ENCODE peak calls at places on chromosomes 11 and 22, in four cellular contexts. N, D, Y and X are unnamed samples.

GRCh38 chr11:67281552-67282150 is 7.5 kb upstream of the ANKRD13D start:
- DNase-seq in N (no peak), D (no peak), Y (no peak), X (no peak)

GRCh38 chr11:8671242-8671641 is 11.2 kb downstream of the TRIM66 start:
- DNase-seq in N (peak; percentile 77), D (no peak), Y (no peak), X (no peak)

GRCh38 chr22:46328066-46328465 is 7.4 kb upstream of the TRMU start:
- DNase-seq in N (no peak), D (no peak), Y (no peak), X (no peak)

GRCh38 chr11:73650400-73650799 is 4.0 kb downstream of the PLEKHB1 start:
- DNase-seq in N (no peak), D (no peak), Y (no peak), X (no peak)

GRCh38 chr11:79098096-79098495 is 342.7 kb downstream of the TENM4 start:
- DNase-seq in N (no peak), D (no peak), Y (no peak), X (no peak)

GRCh38 chr22:26476705-26477340 is 6.8 kb downstream of the HPS4 start:
- DNase-seq in N (no peak), D (no peak), Y (no peak), X (no peak)

GRCh38 chr11:130737866-130738431 is 178.3 kb downstream of the SNX19 start:
- DNase-seq in N (no peak), D (no peak), Y (no peak), X (no peak)

GRCh38 chr11:67303132-67303988 is at the start of gene SSH3:
- DNase-seq in N (peak; percentile 46), D (peak; percentile 42), Y (no peak), X (no peak)

GRCh38 chr11:34427171-34427805 is 11.4 kb upstream of the CAT start:
- DNase-seq in N (no peak), D (no peak), Y (no peak), X (peak; percentile 57)

GRCh38 chr22:43162412-43163150 is 11.2 kb downstream of the TSPO start:
- DNase-seq in N (no peak), D (no peak), Y (no peak), X (no peak)

GRCh38 chr22:42344391-42344861 is 74.0 kb upstream of the TCF20 start:
- DNase-seq in N (no peak), D (no peak), Y (no peak), X (no peak)

GRCh38 chr22:25067851-25068421 is 115.4 kb downstream of the KIAA1671 start:
- DNase-seq in N (no peak), D (no peak), Y (no peak), X (no peak)
- TF ChIP-seq EGR1 in N (no peak), D (no peak), Y (no peak), X (no peak)

GRCh38 chr22:29700949-29701927 is 18.6 kb upstream of the CABP7 start:
- DNase-seq in N (no peak), D (peak; percentile 51), Y (no peak), X (peak; percentile 33)
- TF ChIP-seq EGR1 in N (no peak), D (no peak), Y (no peak), X (no peak)

GRCh38 chr11:59983212-59983611 is 19.4 kb downstream of the OOSP4A start:
- DNase-seq in N (no peak), D (no peak), Y (no peak), X (no peak)
- TF ChIP-seq EGR1 in N (no peak), D (no peak), Y (no peak), X (no peak)

GRCh38 chr11:124762077-124762623 is at the start of gene ESAM:
- DNase-seq in N (no peak), D (no peak), Y (no peak), X (peak; percentile 94)

GRCh38 chr11:124761301-124762021 is 629 bp downstream of the ESAM start:
- DNase-seq in N (no peak), D (no peak), Y (no peak), X (no peak)

GRCh38 chr11:124760806-124761205 is 1.3 kb downstream of the ESAM start:
- DNase-seq in N (no peak), D (no peak), Y (no peak), X (no peak)

GRCh38 chr11:124763156-124763947 is 1.3 kb upstream of the ESAM start:
- DNase-seq in N (no peak), D (peak; percentile 61), Y (no peak), X (peak; percentile 87)

DNA sequence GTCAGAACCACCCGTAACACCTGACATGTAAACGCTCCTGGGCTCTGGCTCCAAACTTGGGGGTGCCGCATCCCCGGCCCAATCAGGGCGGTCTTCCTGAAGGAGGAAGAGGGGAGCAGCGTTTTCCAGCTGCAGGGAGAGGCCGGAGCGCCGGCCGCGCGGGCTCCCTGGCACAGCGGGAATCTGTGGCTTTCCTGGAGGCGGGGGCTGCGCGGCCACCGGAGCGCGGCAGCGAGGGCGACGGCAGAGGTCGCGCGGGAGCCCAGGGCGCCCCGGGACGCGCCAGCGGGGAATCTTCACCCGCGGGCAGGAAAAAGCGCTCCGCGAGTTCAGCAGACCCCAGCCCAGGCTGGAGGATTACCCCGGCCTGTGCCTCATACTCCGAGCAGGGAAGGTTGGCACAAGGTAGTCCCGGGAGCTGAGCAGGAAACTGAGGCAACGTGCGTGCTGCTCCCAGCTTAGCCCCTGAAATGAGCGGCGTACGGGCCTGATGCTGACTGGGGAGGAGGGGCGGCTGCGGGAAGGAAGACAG is 600 bp upstream of the ESAM start:
- DNase-seq in N (no peak), D (no peak), Y (no peak), X (peak; percentile 55)
- TF ChIP-seq EGR1 in N (no peak), D (peak; percentile 6), Y (no peak), X (no peak)